ENCODE peak calls at places on chromosomes 7 and 10, in four cellular contexts. One of them, this sample, is unnamed.

GRCh38 chr10:69786791-69787190 is 14.9 kb upstream of the COL13A1 start:
- DNase-seq in A549: peak; percentile 31
- DNase-seq in right lobe of liver: no peak
- DNase-seq in fibroblast of lung: peak; percentile 38
- DNase-seq in this sample: no peak

GRCh38 chr10:17758200-17758599 is 6.2 kb downstream of the TMEM236 start:
- DNase-seq in A549: no peak
- DNase-seq in right lobe of liver: no peak
- DNase-seq in fibroblast of lung: peak; percentile 21
- DNase-seq in this sample: no peak

GRCh38 chr10:131961777-131962450 is 19.8 kb downstream of the BNIP3 start:
- DNase-seq in A549: no peak
- DNase-seq in right lobe of liver: no peak
- DNase-seq in fibroblast of lung: no peak
- DNase-seq in this sample: peak; percentile 62

GRCh38 chr7:139389091-139389490 is 29.4 kb downstream of the LUC7L2 start:
- DNase-seq in A549: no peak
- DNase-seq in right lobe of liver: no peak
- DNase-seq in fibroblast of lung: no peak
- DNase-seq in this sample: no peak

GRCh38 chr7:28020302-28020940 is 160.2 kb downstream of the JAZF1 start:
- DNase-seq in A549: peak; percentile 86
- DNase-seq in right lobe of liver: peak; percentile 55
- DNase-seq in fibroblast of lung: peak; percentile 65
- DNase-seq in this sample: peak; percentile 65

GRCh38 chr7:142941541-142941940 is 2.3 kb downstream of the LLCFC1 start:
- DNase-seq in A549: no peak
- DNase-seq in right lobe of liver: no peak
- DNase-seq in fibroblast of lung: no peak
- DNase-seq in this sample: no peak

GRCh38 chr7:101226686-101227085 is 8.7 kb downstream of the ZNHIT1 start:
- DNase-seq in A549: no peak
- DNase-seq in right lobe of liver: no peak
- DNase-seq in fibroblast of lung: no peak
- DNase-seq in this sample: no peak

GRCh38 chr10:104350146-104350635 is 3.4 kb upstream of the CFAP58 start:
- DNase-seq in A549: peak; percentile 68
- DNase-seq in right lobe of liver: no peak
- DNase-seq in fibroblast of lung: peak; percentile 69
- DNase-seq in this sample: no peak

GRCh38 chr7:37920619-37921339 is at the start of gene EPDR1:
- DNase-seq in A549: peak; percentile 89
- DNase-seq in right lobe of liver: peak; percentile 75
- DNase-seq in fibroblast of lung: peak; percentile 38
- DNase-seq in this sample: peak; percentile 86

GRCh38 chr7:51034531-51035264 is 252.0 kb upstream of the GRB10 start:
- DNase-seq in A549: peak; percentile 27
- DNase-seq in right lobe of liver: no peak
- DNase-seq in fibroblast of lung: peak; percentile 90
- DNase-seq in this sample: no peak

GRCh38 chr10:3584926-3585784 is 199.9 kb downstream of the KLF6 start:
- DNase-seq in A549: no peak
- DNase-seq in right lobe of liver: no peak
- DNase-seq in fibroblast of lung: no peak
- DNase-seq in this sample: no peak

GRCh38 chr10:15158448-15158847 is 10.0 kb downstream of the NMT2 start:
- DNase-seq in A549: no peak
- DNase-seq in right lobe of liver: no peak
- DNase-seq in fibroblast of lung: no peak
- DNase-seq in this sample: no peak

GRCh38 chr10:21100871-21101514 is 203.9 kb upstream of the NEBL start:
- DNase-seq in A549: no peak
- DNase-seq in right lobe of liver: no peak
- DNase-seq in fibroblast of lung: peak; percentile 68
- DNase-seq in this sample: no peak

GRCh38 chr7:119320316-119320715 is 952.7 kb upstream of the KCND2 start:
- DNase-seq in A549: no peak
- DNase-seq in right lobe of liver: no peak
- DNase-seq in fibroblast of lung: no peak
- DNase-seq in this sample: no peak

GRCh38 chr10:131214521-131215244 is 96.8 kb downstream of the TCERG1L start:
- DNase-seq in A549: no peak
- DNase-seq in right lobe of liver: peak; percentile 16
- DNase-seq in fibroblast of lung: no peak
- DNase-seq in this sample: peak; percentile 28

GRCh38 chr7:93016085-93016471 is 101.7 kb downstream of the SAMD9 start:
- DNase-seq in A549: no peak
- DNase-seq in right lobe of liver: no peak
- DNase-seq in fibroblast of lung: peak; percentile 42
- DNase-seq in this sample: no peak

GRCh38 chr7:1753563-1753867 is 83.4 kb downstream of the ELFN1 start:
- DNase-seq in A549: no peak
- DNase-seq in right lobe of liver: no peak
- DNase-seq in fibroblast of lung: no peak
- DNase-seq in this sample: no peak

GRCh38 chr7:20331912-20332317 is 1.2 kb downstream of the ITGB8 start:
- DNase-seq in A549: no peak
- DNase-seq in right lobe of liver: no peak
- DNase-seq in fibroblast of lung: no peak
- DNase-seq in this sample: peak; percentile 50

GRCh38 chr10:67763499-67764011 is 67.6 kb upstream of the CTNNA3 start:
- DNase-seq in A549: peak; percentile 77
- DNase-seq in right lobe of liver: peak; percentile 76
- DNase-seq in fibroblast of lung: peak; percentile 47
- DNase-seq in this sample: peak; percentile 90

GRCh38 chr10:46520941-46521340 is 35.5 kb downstream of the GPRIN2 start:
- DNase-seq in A549: no peak
- DNase-seq in right lobe of liver: peak; percentile 52
- DNase-seq in fibroblast of lung: peak; percentile 79
- DNase-seq in this sample: peak; percentile 64

DNA sequence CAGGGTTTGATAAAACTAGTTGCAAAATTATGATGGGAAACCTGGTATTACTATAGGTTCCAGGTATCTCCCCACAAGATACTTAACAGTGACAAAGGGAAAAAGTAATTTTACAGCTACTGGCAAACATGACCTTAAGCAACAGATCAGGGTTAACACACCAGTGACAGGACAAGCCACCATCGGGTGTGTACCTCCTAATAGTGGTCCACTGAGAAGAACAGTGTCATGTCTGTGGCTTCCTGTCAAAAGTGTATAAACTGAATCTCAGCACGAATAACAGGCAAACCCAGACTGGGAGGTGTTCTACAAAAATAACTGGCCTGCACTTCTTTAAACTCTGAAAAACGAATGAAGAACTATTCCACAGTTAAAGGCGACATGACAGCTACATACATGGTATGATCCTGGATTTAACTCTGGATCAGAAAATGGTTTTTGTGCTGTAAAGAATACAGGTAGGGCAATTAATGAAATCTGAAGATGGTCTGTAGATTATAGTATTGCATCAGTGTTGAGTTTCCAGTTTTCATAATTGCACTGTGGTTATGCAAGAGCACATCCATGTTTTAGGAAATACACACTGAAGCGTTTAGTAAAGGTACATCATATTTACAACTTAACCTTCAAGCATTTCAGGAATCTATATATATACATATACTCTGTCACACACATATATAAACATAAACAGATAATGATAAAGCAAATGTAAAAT is 32.0 kb upstream of the ARMS2 start:
- DNase-seq in A549: no peak
- DNase-seq in right lobe of liver: no peak
- DNase-seq in fibroblast of lung: no peak
- DNase-seq in this sample: no peak
- H3K4me3 ChIP-seq in A549: no peak overlapping the region
- H3K4me3 ChIP-seq in right lobe of liver: no peak overlapping the region
- H3K4me3 ChIP-seq in fibroblast of lung: no peak overlapping the region
- H3K4me3 ChIP-seq in this sample: no peak overlapping the region

GRCh38 chr7:103150192-103150591 is 1.3 kb upstream of the NAPEPLD start:
- DNase-seq in A549: no peak
- DNase-seq in right lobe of liver: no peak
- DNase-seq in fibroblast of lung: no peak
- DNase-seq in this sample: no peak

GRCh38 chr7:103148994-103149807 is at the start of gene NAPEPLD:
- DNase-seq in A549: peak; percentile 89
- DNase-seq in right lobe of liver: peak; percentile 96
- DNase-seq in fibroblast of lung: peak; percentile 90
- DNase-seq in this sample: peak; percentile 94

GRCh38 chr7:103154042-103154441 is 5.1 kb upstream of the NAPEPLD start:
- DNase-seq in A549: no peak
- DNase-seq in right lobe of liver: no peak
- DNase-seq in fibroblast of lung: no peak
- DNase-seq in this sample: no peak

GRCh38 chr7:103148131-103148993 is 537 bp downstream of the NAPEPLD start:
- DNase-seq in A549: no peak
- DNase-seq in right lobe of liver: no peak
- DNase-seq in fibroblast of lung: peak; percentile 30
- DNase-seq in this sample: no peak

GRCh38 chr7:103149808-103150180 is 895 bp upstream of the NAPEPLD start:
- DNase-seq in A549: no peak
- DNase-seq in right lobe of liver: no peak
- DNase-seq in fibroblast of lung: no peak
- DNase-seq in this sample: no peak
- H3K4me3 ChIP-seq in A549: peak overlapping the region; percentile 63
- H3K4me3 ChIP-seq in right lobe of liver: peak overlapping the region; percentile 65
- H3K4me3 ChIP-seq in fibroblast of lung: peak overlapping the region; percentile 78
- H3K4me3 ChIP-seq in this sample: peak overlapping the region; percentile 77

GRCh38 chr7:132030883-132031282 is 474.5 kb upstream of the PODXL start:
- DNase-seq in A549: no peak
- DNase-seq in right lobe of liver: no peak
- DNase-seq in fibroblast of lung: no peak
- DNase-seq in this sample: no peak
- H3K4me3 ChIP-seq in A549: no peak overlapping the region
- H3K4me3 ChIP-seq in right lobe of liver: no peak overlapping the region
- H3K4me3 ChIP-seq in fibroblast of lung: no peak overlapping the region
- H3K4me3 ChIP-seq in this sample: no peak overlapping the region

DNA sequence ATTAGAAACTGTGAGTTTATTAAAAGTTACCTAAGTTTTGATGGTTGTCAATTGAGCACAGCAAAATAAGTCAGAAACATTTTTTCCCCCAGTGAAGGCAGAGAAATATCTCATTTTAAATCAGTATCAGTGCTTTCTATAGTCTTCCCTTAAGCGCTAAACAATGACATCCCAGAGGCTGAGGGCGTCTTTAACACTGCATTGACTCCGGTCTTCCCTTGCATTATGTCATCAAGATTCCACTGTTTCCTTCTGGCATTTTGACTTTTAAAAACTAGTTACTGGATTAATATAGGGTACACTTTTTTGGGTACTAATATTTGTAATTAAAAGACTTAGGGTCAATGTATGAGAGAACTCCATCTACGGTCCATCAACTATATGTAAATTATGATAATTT is 3.9 kb downstream of the GLUD1 start:
- DNase-seq in A549: no peak
- DNase-seq in right lobe of liver: no peak
- DNase-seq in fibroblast of lung: peak; percentile 15
- DNase-seq in this sample: no peak
- H3K4me3 ChIP-seq in A549: no peak overlapping the region
- H3K4me3 ChIP-seq in right lobe of liver: peak overlapping the region; percentile 77
- H3K4me3 ChIP-seq in fibroblast of lung: no peak overlapping the region
- H3K4me3 ChIP-seq in this sample: no peak overlapping the region